ENCODE peak calls at places on chromosome 2, in eight cellular contexts. V, Z, A, G, Q, U, D and N are unnamed samples.

GRCh38 chr2:148508878-148509702 is 135.5 kb upstream of the EPC2 start:
- DNase-seq in A (peak), Q (peak), V (peak), G (peak), U (peak), D (peak), Z (peak), N (peak)

GRCh38 chr2:1665761-1666505 is 78.4 kb downstream of the PXDN start:
- DNase-seq in D (no peak), Z (no peak), A (no peak), U (no peak), V (no peak), G (peak), Q (no peak), N (no peak)

GRCh38 chr2:60331106-60331809 is 222.2 kb downstream of the BCL11A start:
- DNase-seq in G (no peak), Q (no peak), U (no peak), D (no peak), Z (no peak), A (no peak), V (no peak), N (peak)

GRCh38 chr2:54634012-54634411 is 89.5 kb upstream of the EML6 start:
- DNase-seq in G (no peak), U (no peak), V (no peak), Z (no peak), D (no peak), Q (no peak), A (no peak), N (no peak)

GRCh38 chr2:190359896-190360376 is 16.5 kb downstream of the INPP1 start:
- DNase-seq in G (no peak), A (peak), Q (no peak), Z (peak), U (peak), D (peak), V (no peak), N (peak)

GRCh38 chr2:11375689-11376027 is 31.2 kb upstream of the ROCK2 start:
- DNase-seq in D (no peak), G (no peak), U (no peak), V (no peak), Q (no peak), A (no peak), Z (no peak), N (no peak)

GRCh38 chr2:147182260-147182659 is 662.6 kb upstream of the ACVR2A start:
- DNase-seq in V (no peak), D (no peak), G (no peak), A (no peak), Q (no peak), U (peak), Z (no peak), N (no peak)

GRCh38 chr2:150339951-150340350 is 147.5 kb downstream of the RND3 start:
- DNase-seq in Z (peak), V (no peak), G (no peak), Q (no peak), A (peak), D (no peak), U (no peak), N (peak)

GRCh38 chr2:8094571-8094970 is 587.3 kb upstream of the ID2 start:
- DNase-seq in Z (no peak), V (no peak), U (no peak), D (no peak), A (peak), G (no peak), Q (no peak), N (no peak)

GRCh38 chr2:75787532-75788132 is 76.9 kb upstream of the GCFC2 start:
- DNase-seq in Q (peak), G (no peak), U (no peak), A (peak), Z (peak), D (peak), V (peak), N (peak)

GRCh38 chr2:72579595-72580180 is 246.1 kb downstream of the EXOC6B start:
- DNase-seq in U (no peak), Z (peak), Q (peak), A (peak), V (peak), G (no peak), D (peak), N (peak)

GRCh38 chr2:136247204-136247990 is 129.4 kb upstream of the CXCR4 start:
- DNase-seq in Q (peak), Z (no peak), A (peak), D (no peak), U (no peak), V (no peak), G (no peak), N (peak)

GRCh38 chr2:172478353-172478752 is 51.0 kb downstream of the ITGA6 start:
- DNase-seq in U (no peak), Z (no peak), A (no peak), D (no peak), V (no peak), G (no peak), Q (no peak), N (no peak)

GRCh38 chr2:1504311-1504750 is 91.1 kb downstream of the TPO start:
- DNase-seq in D (no peak), Z (no peak), Q (no peak), U (no peak), A (no peak), V (no peak), G (no peak), N (no peak)

GRCh38 chr2:216956820-216957493 is 97.1 kb upstream of the TNP1 start:
- DNase-seq in D (no peak), Q (no peak), Z (peak), U (no peak), A (peak), V (no peak), G (no peak), N (peak)

GRCh38 chr2:100237770-100238169 is 84.5 kb downstream of the LONRF2 start:
- DNase-seq in Z (no peak), V (no peak), U (no peak), G (no peak), D (no peak), Q (peak), A (no peak), N (no peak)

GRCh38 chr2:235506291-235506996 is 12.6 kb downstream of the AGAP1 start:
- DNase-seq in Q (no peak), D (no peak), G (no peak), A (no peak), U (peak), V (no peak), Z (no peak), N (peak)

GRCh38 chr2:68714866-68715265 is 19.7 kb upstream of the ARHGAP25 start:
- DNase-seq in D (no peak), Q (peak), A (no peak), Z (no peak), U (peak), G (no peak), V (no peak), N (peak)

GRCh38 chr2:137525644-137526190 is 438.6 kb upstream of the HNMT start:
- DNase-seq in V (no peak), U (no peak), Z (no peak), A (no peak), Q (no peak), D (no peak), G (no peak), N (no peak)

GRCh38 chr2:152497481-152498052 is 162.6 kb downstream of the FMNL2 start:
- DNase-seq in G (no peak), Z (peak), Q (peak), V (no peak), D (no peak), U (no peak), A (peak), N (no peak)

GRCh38 chr2:97774425-97774824 is 61.0 kb downstream of the ZAP70 start:
- DNase-seq in Z (no peak), Q (peak), A (peak), U (no peak), D (peak), G (peak), V (no peak), N (peak)

GRCh38 chr2:235500761-235501662 is 7.2 kb downstream of the AGAP1 start:
- DNase-seq in G (no peak), V (no peak), Q (peak), A (peak), D (peak), Z (peak), U (no peak), N (peak)

GRCh38 chr2:127080226-127080940 is 26.6 kb downstream of the BIN1 start:
- DNase-seq in Q (peak), Z (no peak), U (peak), G (no peak), A (no peak), D (no peak), V (no peak), N (no peak)

GRCh38 chr2:239944706-239945551 is 80.2 kb downstream of the NDUFA10 start:
- DNase-seq in A (peak), U (no peak), Z (peak), V (no peak), D (no peak), Q (no peak), G (peak), N (no peak)

GRCh38 chr2:193907561-193907960 is 1712.8 kb upstream of the TMEFF2 start:
- DNase-seq in U (no peak), Q (no peak), Z (no peak), G (no peak), A (no peak), V (no peak), D (no peak), N (no peak)

GRCh38 chr2:45962522-45962921 is 311.0 kb downstream of the PRKCE start:
- DNase-seq in V (no peak), A (peak), Q (no peak), U (peak), G (no peak), D (no peak), Z (peak), N (peak)

GRCh38 chr2:78576409-78576808 is 449.1 kb upstream of the REG3G start:
- DNase-seq in Z (no peak), V (no peak), G (no peak), Q (no peak), U (no peak), A (no peak), D (no peak), N (no peak)

GRCh38 chr2:223076573-223076972 is 24.6 kb downstream of the KCNE4 start:
- DNase-seq in U (no peak), A (peak), Z (peak), Q (no peak), G (no peak), D (no peak), V (no peak), N (peak)

GRCh38 chr2:111057045-111057444 is 63.7 kb upstream of the BCL2L11 start:
- DNase-seq in V (no peak), Z (no peak), Q (no peak), A (no peak), G (no peak), D (no peak), U (no peak), N (no peak)

GRCh38 chr2:218323526-218324472 is 31.5 kb upstream of the TMBIM1 start:
- DNase-seq in A (peak), V (peak), U (peak), Z (peak), G (peak), D (peak), Q (no peak), N (peak)

GRCh38 chr2:185583058-185583816 is 155.4 kb upstream of the FSIP2 start:
- DNase-seq in V (no peak), U (no peak), Q (no peak), G (peak), Z (peak), A (peak), D (no peak), N (peak)

GRCh38 chr2:182164686-182165085 is 179.0 kb downstream of the PPP1R1C start:
- DNase-seq in Q (no peak), U (no peak), D (no peak), Z (no peak), A (no peak), G (no peak), V (no peak), N (no peak)

GRCh38 chr2:41334159-41334558 is 713.7 kb upstream of the PKDCC start:
- DNase-seq in G (no peak), U (no peak), A (no peak), D (no peak), V (no peak), Z (no peak), Q (no peak), N (no peak)

GRCh38 chr2:10412380-10412779 is 35.7 kb downstream of the ODC1 start:
- DNase-seq in U (peak), G (peak), A (no peak), Z (peak), D (peak), Q (peak), V (no peak), N (peak)

DNA sequence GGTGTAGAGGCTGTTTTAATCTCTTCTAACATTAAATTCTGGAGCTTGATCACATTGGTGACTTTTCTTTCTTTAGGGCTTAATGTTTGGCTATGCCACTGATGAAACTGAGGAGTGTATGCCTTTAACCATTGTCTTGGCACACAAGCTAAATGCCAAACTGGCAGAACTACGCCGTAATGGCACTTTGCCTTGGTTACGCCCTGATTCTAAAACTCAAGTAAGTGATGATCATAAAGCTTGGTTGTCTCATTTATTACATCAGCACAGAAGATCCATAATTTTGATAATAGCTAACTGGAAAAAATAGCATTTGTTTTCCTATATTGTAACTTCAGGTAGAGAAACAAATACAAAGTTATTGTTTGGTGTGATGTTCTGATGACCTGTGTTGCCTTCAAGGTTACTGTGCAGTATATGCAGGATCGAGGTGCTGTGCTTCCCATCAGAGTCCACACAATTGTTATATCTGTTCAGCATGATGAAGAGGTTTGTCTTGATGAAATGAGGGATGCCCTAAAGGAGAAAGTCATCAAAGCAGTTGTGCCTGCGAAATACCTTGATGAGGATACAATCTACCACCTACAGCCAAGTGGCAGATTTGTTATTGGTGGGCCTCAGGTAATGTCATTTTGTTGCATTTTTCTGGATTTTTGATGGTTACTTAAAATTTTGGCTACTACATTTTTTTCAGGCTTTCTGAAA is 2.9 kb downstream of the MAT2A start:
- DNase-seq in G (no peak), Q (no peak), A (no peak), V (no peak), Z (no peak), D (no peak), U (peak), N (peak)
- H3K9ac ChIP-seq in G (peak), Q (peak), A (no peak), V (no peak), Z (peak), D (no peak), U (no peak), N (peak)

GRCh38 chr2:73779472-73780241 is at the start of gene DUSP11:
- DNase-seq in V (peak), G (peak), Z (peak), U (peak), A (peak), D (peak), Q (peak), N (peak)

GRCh38 chr2:73776869-73777519 is 2.9 kb downstream of the DUSP11 start:
- DNase-seq in G (no peak), Q (no peak), D (no peak), V (no peak), A (peak), U (no peak), Z (peak), N (peak)

GRCh38 chr2:73772819-73773218 is 7.1 kb downstream of the DUSP11 start:
- DNase-seq in U (no peak), A (no peak), D (no peak), V (no peak), G (no peak), Z (no peak), Q (peak), N (no peak)

GRCh38 chr2:73780242-73780582 is 309 bp upstream of the DUSP11 start:
- DNase-seq in G (no peak), Q (no peak), V (no peak), D (no peak), U (no peak), A (no peak), Z (no peak), N (no peak)

GRCh38 chr2:73776381-73776780 is 3.5 kb downstream of the DUSP11 start:
- DNase-seq in G (no peak), D (no peak), A (no peak), Q (no peak), U (no peak), Z (no peak), V (no peak), N (no peak)
- H3K27ac ChIP-seq in G (no peak), D (no peak), A (no peak), Q (no peak), U (no peak), Z (no peak), V (no peak), N (no peak)

DNA sequence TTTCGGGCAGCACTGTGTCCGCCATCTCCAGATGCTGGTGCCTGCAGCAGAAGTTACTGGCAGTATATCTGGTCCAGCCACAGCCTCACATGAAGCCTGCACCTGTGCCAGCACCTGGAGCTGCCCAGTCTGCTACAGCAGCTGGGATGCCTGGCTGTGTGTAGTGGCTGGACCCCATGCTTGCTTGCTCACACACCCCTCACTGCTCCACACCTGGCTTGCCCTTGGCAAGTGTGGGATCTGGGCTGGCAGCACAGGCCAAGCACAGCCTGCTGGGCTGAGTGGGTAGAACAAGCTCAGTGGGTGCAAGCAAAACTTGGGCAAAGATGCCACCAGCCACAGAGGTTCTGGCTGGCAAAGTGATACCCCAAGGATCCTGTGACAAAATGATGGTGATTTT is 209.4 kb upstream of the RASGRP3 start:
- DNase-seq in Z (no peak), V (no peak), Q (no peak), G (no peak), U (no peak), A (no peak), D (no peak), N (no peak)
- H3K9ac ChIP-seq in Z (no peak), V (peak), Q (no peak), G (no peak), U (no peak), A (no peak), D (no peak), N (no peak)

GRCh38 chr2:17593841-17594482 is 53.5 kb downstream of the VSNL1 start:
- DNase-seq in V (no peak), A (peak), Z (peak), D (no peak), Q (peak), G (no peak), U (no peak), N (peak)

GRCh38 chr2:17591846-17592245 is 51.4 kb downstream of the VSNL1 start:
- DNase-seq in A (no peak), Q (no peak), G (no peak), Z (no peak), U (no peak), D (no peak), V (no peak), N (no peak)

GRCh38 chr2:17592731-17593409 is 52.4 kb downstream of the VSNL1 start:
- DNase-seq in G (no peak), Z (no peak), V (no peak), U (no peak), A (no peak), D (no peak), Q (no peak), N (no peak)

GRCh38 chr2:17593445-17593840 is 52.9 kb downstream of the VSNL1 start:
- DNase-seq in D (no peak), U (no peak), A (no peak), G (no peak), Q (no peak), Z (no peak), V (no peak), N (no peak)

DNA sequence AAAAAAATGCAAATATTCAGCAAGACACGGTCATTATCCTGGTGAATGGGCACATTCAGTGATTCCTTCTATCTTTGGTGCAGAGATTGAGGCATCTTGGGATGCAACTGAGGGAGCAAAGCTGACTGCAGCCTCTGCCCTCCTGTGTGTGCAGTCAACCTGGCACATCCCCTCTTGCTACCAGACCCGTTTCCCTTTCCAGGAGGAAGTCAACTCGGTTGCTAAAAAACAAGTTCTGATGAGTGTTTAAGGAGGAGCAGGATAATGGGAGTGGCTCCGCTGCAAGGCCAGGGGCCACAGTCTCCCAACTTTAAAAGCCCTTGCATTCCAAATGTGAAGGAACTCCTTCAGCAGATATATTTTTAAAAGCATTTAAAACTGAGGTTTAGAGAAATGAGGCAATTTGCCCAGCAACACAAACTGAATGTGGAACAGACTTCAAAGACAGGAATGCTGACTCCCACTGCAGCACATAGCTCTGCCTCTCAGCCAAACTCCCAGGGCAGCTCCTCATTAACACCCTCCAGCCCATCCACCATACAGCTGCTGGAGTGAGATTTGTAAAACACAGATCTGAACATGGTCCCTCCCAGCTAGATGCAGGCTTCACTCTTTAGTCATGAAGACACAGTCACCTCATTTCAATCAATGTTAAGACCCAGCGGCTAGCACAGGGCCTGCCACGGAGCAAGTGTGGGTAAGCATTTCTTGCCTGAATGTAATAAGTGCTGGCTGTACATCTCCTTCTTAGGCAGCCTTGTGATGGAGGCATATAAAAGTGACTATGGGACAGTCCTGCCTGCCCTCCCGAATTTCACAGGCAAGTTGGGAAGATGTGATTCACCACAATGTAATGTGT is 54.3 kb downstream of the VSNL1 start:
- DNase-seq in G (no peak), U (no peak), V (no peak), Z (peak), A (peak), Q (no peak), D (no peak), N (peak)
- H3K27ac ChIP-seq in G (no peak), U (no peak), V (no peak), Z (peak), A (peak), Q (no peak), D (no peak), N (peak)